ENCODE peak calls at places on chromosomes 12 and 14, in four cellular contexts. One of them, this sample, is unnamed.
A peak's percentile ranks its signal among the peaks of the same experiment; 100 is the strongest.

GRCh38 chr12:96617178-96617577 is 127.8 kb downstream of the CFAP54 start:
- DNase-seq in IMR-90: no peak
- DNase-seq in endodermal cell: peak; percentile 64
- DNase-seq in B cell: no peak
- DNase-seq in this sample: no peak

GRCh38 chr14:89615421-89615820 is 198.4 kb upstream of the FOXN3 start:
- DNase-seq in endodermal cell: no peak
- DNase-seq in B cell: no peak
- DNase-seq in IMR-90: no peak
- DNase-seq in this sample: no peak

GRCh38 chr12:26636710-26637328 is 196.2 kb downstream of the ITPR2 start:
- DNase-seq in B cell: no peak
- DNase-seq in IMR-90: peak; percentile 74
- DNase-seq in endodermal cell: no peak
- DNase-seq in this sample: no peak

GRCh38 chr14:101624579-101624978 is 63.3 kb downstream of the DIO3 start:
- DNase-seq in IMR-90: no peak
- DNase-seq in B cell: no peak
- DNase-seq in endodermal cell: no peak
- DNase-seq in this sample: no peak

GRCh38 chr12:59803735-59804134 is 207.9 kb downstream of the SLC16A7 start:
- DNase-seq in IMR-90: peak; percentile 40
- DNase-seq in B cell: no peak
- DNase-seq in endodermal cell: no peak
- DNase-seq in this sample: no peak

GRCh38 chr12:29660847-29661246 is 122.9 kb downstream of the TMTC1 start:
- DNase-seq in IMR-90: no peak
- DNase-seq in B cell: no peak
- DNase-seq in endodermal cell: no peak
- DNase-seq in this sample: no peak

GRCh38 chr12:14408208-14408607 is 42.7 kb downstream of the ATF7IP start:
- DNase-seq in endodermal cell: no peak
- DNase-seq in B cell: no peak
- DNase-seq in IMR-90: peak; percentile 50
- DNase-seq in this sample: no peak

GRCh38 chr14:24298892-24299254 is 707 bp downstream of the DHRS1 start:
- DNase-seq in B cell: no peak
- DNase-seq in endodermal cell: peak; percentile 63
- DNase-seq in IMR-90: peak; percentile 77
- DNase-seq in this sample: no peak

GRCh38 chr12:51511546-51512260 is 79.3 kb upstream of the SCN8A start:
- DNase-seq in B cell: no peak
- DNase-seq in IMR-90: no peak
- DNase-seq in endodermal cell: peak; percentile 17
- DNase-seq in this sample: no peak

GRCh38 chr12:49304161-49304560 is 9.2 kb downstream of the PRPH start:
- DNase-seq in endodermal cell: no peak
- DNase-seq in IMR-90: peak; percentile 62
- DNase-seq in B cell: no peak
- DNase-seq in this sample: no peak

GRCh38 chr14:80202888-80203562 is 8.3 kb downstream of the DIO2 start:
- DNase-seq in B cell: no peak
- DNase-seq in endodermal cell: peak; percentile 96
- DNase-seq in IMR-90: no peak
- DNase-seq in this sample: peak; percentile 11

GRCh38 chr12:68349083-68349700 is 17.0 kb upstream of the MDM1 start:
- DNase-seq in IMR-90: peak; percentile 22
- DNase-seq in B cell: no peak
- DNase-seq in endodermal cell: no peak
- DNase-seq in this sample: no peak

GRCh38 chr14:56268039-56268438 is 149.8 kb downstream of the PELI2 start:
- DNase-seq in endodermal cell: no peak
- DNase-seq in B cell: no peak
- DNase-seq in IMR-90: peak; percentile 84
- DNase-seq in this sample: no peak

GRCh38 chr12:57472391-57472790 is 7.3 kb downstream of the ARHGAP9 start:
- DNase-seq in IMR-90: no peak
- DNase-seq in endodermal cell: no peak
- DNase-seq in B cell: no peak
- DNase-seq in this sample: no peak

GRCh38 chr12:68476786-68477185 is 133.9 kb upstream of the RAP1B start:
- DNase-seq in IMR-90: no peak
- DNase-seq in B cell: no peak
- DNase-seq in endodermal cell: no peak
- DNase-seq in this sample: no peak

GRCh38 chr12:124972211-124972610 is 16.7 kb downstream of the DHX37 start:
- DNase-seq in B cell: no peak
- DNase-seq in endodermal cell: no peak
- DNase-seq in IMR-90: no peak
- DNase-seq in this sample: no peak

GRCh38 chr12:46402451-46402850 is 29.9 kb upstream of the SLC38A2 start:
- DNase-seq in B cell: no peak
- DNase-seq in endodermal cell: no peak
- DNase-seq in IMR-90: peak; percentile 81
- DNase-seq in this sample: no peak

GRCh38 chr12:115574831-115575230 is 702.7 kb downstream of the MED13L start:
- DNase-seq in endodermal cell: no peak
- DNase-seq in IMR-90: no peak
- DNase-seq in B cell: no peak
- DNase-seq in this sample: no peak

GRCh38 chr14:89129570-89129969 is 287.5 kb downstream of the FOXN3 start:
- DNase-seq in B cell: no peak
- DNase-seq in endodermal cell: no peak
- DNase-seq in IMR-90: no peak
- DNase-seq in this sample: no peak

GRCh38 chr12:57461326-57461903 is 1.8 kb downstream of the GLI1 start:
- DNase-seq in endodermal cell: peak; percentile 95
- DNase-seq in B cell: peak; percentile 63
- DNase-seq in IMR-90: peak; percentile 57
- DNase-seq in this sample: peak; percentile 70

GRCh38 chr12:123744836-123745235 is 17.3 kb upstream of the DNAH10 start:
- DNase-seq in B cell: no peak
- DNase-seq in IMR-90: no peak
- DNase-seq in endodermal cell: peak; percentile 75
- DNase-seq in this sample: no peak
- TF ChIP-seq CTCF in B cell: no peak
- TF ChIP-seq CTCF in IMR-90: no peak
- TF ChIP-seq CTCF in endodermal cell: peak; percentile 63
- TF ChIP-seq CTCF in this sample: no peak

GRCh38 chr14:96181188-96181762 is 23.4 kb upstream of the BDKRB2 start:
- DNase-seq in endodermal cell: no peak
- DNase-seq in B cell: no peak
- DNase-seq in IMR-90: no peak
- DNase-seq in this sample: no peak

GRCh38 chr14:96176811-96177211 is 27.8 kb upstream of the BDKRB2 start:
- DNase-seq in endodermal cell: no peak
- DNase-seq in IMR-90: peak; percentile 91
- DNase-seq in B cell: no peak
- DNase-seq in this sample: no peak

GRCh38 chr14:96177766-96178377 is 26.8 kb upstream of the BDKRB2 start:
- DNase-seq in IMR-90: no peak
- DNase-seq in B cell: peak; percentile 56
- DNase-seq in endodermal cell: no peak
- DNase-seq in this sample: peak; percentile 57

GRCh38 chr14:96180004-96180403 is 24.6 kb upstream of the BDKRB2 start:
- DNase-seq in endodermal cell: no peak
- DNase-seq in B cell: no peak
- DNase-seq in IMR-90: no peak
- DNase-seq in this sample: no peak

DNA sequence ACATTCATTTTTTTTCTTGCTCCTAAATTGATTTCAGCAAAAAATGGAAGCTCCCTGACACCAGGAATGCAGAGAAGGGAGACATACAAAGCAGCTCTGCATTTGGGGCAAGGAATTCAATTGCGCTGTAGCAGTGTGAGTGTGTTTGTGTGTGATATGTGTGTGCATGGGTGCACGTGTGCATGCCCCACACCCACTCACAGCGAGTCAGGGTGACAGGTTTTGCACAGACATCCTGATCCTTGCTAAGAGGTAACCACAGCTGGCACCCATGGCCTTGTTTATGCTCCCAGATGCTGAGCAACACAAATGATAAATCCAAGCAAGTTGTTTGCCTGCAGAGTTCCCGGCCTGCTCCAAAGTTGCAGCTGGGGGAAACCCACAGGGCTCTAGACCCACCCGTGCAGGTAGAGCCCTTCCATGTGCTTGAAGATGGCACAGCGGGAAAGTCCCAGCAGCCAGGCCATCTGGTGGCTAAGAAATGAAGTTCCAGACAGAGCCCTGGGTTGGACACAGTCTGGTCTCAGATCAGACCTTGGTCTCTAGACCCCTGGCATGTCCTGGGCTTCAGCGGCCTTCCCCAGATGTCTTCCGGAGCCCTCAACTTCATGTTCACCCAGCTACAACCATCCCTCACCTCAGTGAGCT is 25.8 kb upstream of the BDKRB2 start:
- DNase-seq in IMR-90: peak; percentile 62
- DNase-seq in B cell: no peak
- DNase-seq in endodermal cell: no peak
- DNase-seq in this sample: no peak
- TF ChIP-seq CTCF in IMR-90: no peak
- TF ChIP-seq CTCF in B cell: no peak
- TF ChIP-seq CTCF in endodermal cell: peak; percentile 54
- TF ChIP-seq CTCF in this sample: no peak

GRCh38 chr12:62520361-62520760 is 53.7 kb downstream of the MON2 start:
- DNase-seq in B cell: no peak
- DNase-seq in endodermal cell: no peak
- DNase-seq in IMR-90: no peak
- DNase-seq in this sample: no peak

GRCh38 chr12:62525306-62525705 is 58.7 kb downstream of the MON2 start:
- DNase-seq in endodermal cell: no peak
- DNase-seq in B cell: no peak
- DNase-seq in IMR-90: no peak
- DNase-seq in this sample: no peak

GRCh38 chr12:62519043-62519442 is 52.4 kb downstream of the MON2 start:
- DNase-seq in B cell: no peak
- DNase-seq in IMR-90: no peak
- DNase-seq in endodermal cell: no peak
- DNase-seq in this sample: no peak

GRCh38 chr12:62523619-62524018 is 57.0 kb downstream of the MON2 start:
- DNase-seq in B cell: no peak
- DNase-seq in endodermal cell: no peak
- DNase-seq in IMR-90: no peak
- DNase-seq in this sample: no peak

GRCh38 chr12:62522984-62523383 is 56.4 kb downstream of the MON2 start:
- DNase-seq in endodermal cell: no peak
- DNase-seq in B cell: no peak
- DNase-seq in IMR-90: peak; percentile 15
- DNase-seq in this sample: no peak
- TF ChIP-seq CTCF in endodermal cell: no peak
- TF ChIP-seq CTCF in B cell: no peak
- TF ChIP-seq CTCF in IMR-90: peak; percentile 18
- TF ChIP-seq CTCF in this sample: no peak

GRCh38 chr14:46580941-46581671 is 70.5 kb downstream of the RPL10L start:
- DNase-seq in B cell: peak; percentile 2
- DNase-seq in endodermal cell: peak; percentile 69
- DNase-seq in IMR-90: no peak
- DNase-seq in this sample: peak; percentile 8
- TF ChIP-seq CTCF in B cell: peak; percentile 25
- TF ChIP-seq CTCF in endodermal cell: peak; percentile 85
- TF ChIP-seq CTCF in IMR-90: no peak
- TF ChIP-seq CTCF in this sample: peak; percentile 6

GRCh38 chr12:71900091-71900490 is 38.6 kb upstream of the TPH2 start:
- DNase-seq in B cell: no peak
- DNase-seq in IMR-90: peak; percentile 20
- DNase-seq in endodermal cell: no peak
- DNase-seq in this sample: no peak
- TF ChIP-seq CTCF in B cell: no peak
- TF ChIP-seq CTCF in IMR-90: peak; percentile 42
- TF ChIP-seq CTCF in endodermal cell: peak; percentile 63
- TF ChIP-seq CTCF in this sample: no peak

GRCh38 chr12:110403975-110404675 is 617 bp upstream of the ANAPC7 start:
- DNase-seq in IMR-90: peak; percentile 40
- DNase-seq in B cell: peak; percentile 89
- DNase-seq in endodermal cell: peak; percentile 93
- DNase-seq in this sample: peak; percentile 87
- TF ChIP-seq CTCF in IMR-90: no peak
- TF ChIP-seq CTCF in B cell: no peak
- TF ChIP-seq CTCF in endodermal cell: no peak
- TF ChIP-seq CTCF in this sample: no peak

GRCh38 chr12:121709478-121709890 is 3.1 kb upstream of the TMEM120B start:
- DNase-seq in B cell: no peak
- DNase-seq in IMR-90: peak; percentile 83
- DNase-seq in endodermal cell: peak; percentile 74
- DNase-seq in this sample: no peak
- TF ChIP-seq CTCF in B cell: no peak
- TF ChIP-seq CTCF in IMR-90: peak; percentile 10
- TF ChIP-seq CTCF in endodermal cell: peak; percentile 50
- TF ChIP-seq CTCF in this sample: no peak

GRCh38 chr12:21881950-21882349 is 59.3 kb downstream of the ABCC9 start:
- DNase-seq in IMR-90: no peak
- DNase-seq in endodermal cell: no peak
- DNase-seq in B cell: no peak
- DNase-seq in this sample: no peak
- TF ChIP-seq CTCF in IMR-90: no peak
- TF ChIP-seq CTCF in endodermal cell: no peak
- TF ChIP-seq CTCF in B cell: no peak
- TF ChIP-seq CTCF in this sample: no peak

GRCh38 chr12:85448031-85448430 is 168.0 kb downstream of the ALX1 start:
- DNase-seq in IMR-90: no peak
- DNase-seq in B cell: no peak
- DNase-seq in endodermal cell: no peak
- DNase-seq in this sample: no peak

GRCh38 chr12:85445060-85445938 is 165.3 kb downstream of the ALX1 start:
- DNase-seq in B cell: no peak
- DNase-seq in endodermal cell: peak; percentile 69
- DNase-seq in IMR-90: no peak
- DNase-seq in this sample: no peak

GRCh38 chr12:85448548-85449139 is 168.6 kb downstream of the ALX1 start:
- DNase-seq in B cell: no peak
- DNase-seq in endodermal cell: no peak
- DNase-seq in IMR-90: peak; percentile 9
- DNase-seq in this sample: no peak
- TF ChIP-seq CTCF in B cell: no peak
- TF ChIP-seq CTCF in endodermal cell: peak; percentile 71
- TF ChIP-seq CTCF in IMR-90: peak; percentile 40
- TF ChIP-seq CTCF in this sample: no peak

GRCh38 chr14:32588448-32589320 is 259.6 kb downstream of the AKAP6 start:
- DNase-seq in B cell: no peak
- DNase-seq in IMR-90: peak; percentile 65
- DNase-seq in endodermal cell: peak; percentile 60
- DNase-seq in this sample: peak; percentile 30
- TF ChIP-seq CTCF in B cell: no peak
- TF ChIP-seq CTCF in IMR-90: peak; percentile 87
- TF ChIP-seq CTCF in endodermal cell: peak; percentile 92
- TF ChIP-seq CTCF in this sample: peak; percentile 4

This sample was measured in GM20000.